ENCODE peak calls at places on chromosome 22, in seven cellular contexts. V is K562, W is GM12878, P is SK-N-SH, A is H1, S is HepG2, C is HCT116. X is an unnamed sample.

GRCh38 chr22:27310966-27311665 is 490.4 kb downstream of the MN1 start:
- DNase-seq in V (no peak), W (no peak), P (no peak), A (peak), S (no peak), C (no peak), X (no peak)

GRCh38 chr22:39242389-39242808 is 2.4 kb downstream of the PDGFB start:
- DNase-seq in V (peak), W (no peak), P (peak), A (peak), S (no peak), C (no peak), X (no peak)

GRCh38 chr22:47154621-47155081 is 392.2 kb downstream of the TBC1D22A start:
- DNase-seq in V (no peak), W (no peak), P (peak), A (no peak), S (no peak), C (no peak), X (no peak)

GRCh38 chr22:49373801-49374226 is 453.9 kb downstream of the BRD1 start:
- DNase-seq in V (no peak), W (no peak), P (no peak), A (no peak), S (no peak), C (no peak), X (no peak)

GRCh38 chr22:41548830-41549211 is 4.6 kb upstream of the POLR3H start:
- DNase-seq in V (no peak), W (no peak), P (no peak), A (no peak), S (no peak), C (no peak), X (no peak)

GRCh38 chr22:49962751-49963646 is 2.4 kb downstream of the PIM3 start:
- DNase-seq in V (no peak), W (no peak), P (no peak), A (no peak), S (no peak), C (no peak), X (no peak)

GRCh38 chr22:50227588-50228215 is 17.1 kb downstream of the TUBGCP6 start:
- DNase-seq in V (no peak), W (no peak), P (no peak), A (no peak), S (no peak), C (no peak), X (no peak)

GRCh38 chr22:39277135-39277607 is 32.4 kb upstream of the PDGFB start:
- DNase-seq in V (no peak), W (no peak), P (no peak), A (no peak), S (no peak), C (no peak), X (no peak)

GRCh38 chr22:47125603-47126002 is 363.2 kb downstream of the TBC1D22A start:
- DNase-seq in V (peak), W (no peak), P (no peak), A (no peak), S (no peak), C (peak), X (no peak)

GRCh38 chr22:49091451-49091850 is 736.2 kb downstream of the BRD1 start:
- DNase-seq in V (no peak), W (no peak), P (no peak), A (no peak), S (no peak), C (no peak), X (no peak)

GRCh38 chr22:26617251-26618199 is at the start of gene CRYBB1:
- DNase-seq in V (peak), W (no peak), P (peak), A (peak), S (no peak), C (no peak), X (no peak)

GRCh38 chr22:41517172-41518047 is 26.9 kb downstream of the POLR3H start:
- DNase-seq in V (peak), W (no peak), P (peak), A (peak), S (peak), C (no peak), X (peak)

GRCh38 chr22:48098936-48099245 is 1336.4 kb downstream of the TBC1D22A start:
- DNase-seq in V (no peak), W (no peak), P (no peak), A (no peak), S (no peak), C (no peak), X (no peak)

GRCh38 chr22:49930596-49931412 is 12.4 kb downstream of the CRELD2 start:
- DNase-seq in V (peak), W (peak), P (peak), A (no peak), S (peak), C (peak), X (peak)

GRCh38 chr22:30356392-30357230 is at the start of the genes CCDC157 and SF3A1:
- DNase-seq in V (peak), W (peak), P (peak), A (peak), S (peak), C (peak), X (peak)

GRCh38 chr22:28442951-28443876 is 236.4 kb downstream of the TTC28 start:
- DNase-seq in V (no peak), W (no peak), P (peak), A (peak), S (peak), C (no peak), X (no peak)

GRCh38 chr22:19105456-19105855 is 16.8 kb downstream of the DGCR2 start:
- DNase-seq in V (no peak), W (no peak), P (no peak), A (no peak), S (no peak), C (no peak), X (no peak)

GRCh38 chr22:30116362-30117117 is 36.3 kb downstream of the HORMAD2 start:
- DNase-seq in V (no peak), W (no peak), P (no peak), A (no peak), S (peak), C (no peak), X (no peak)

GRCh38 chr22:36383110-36383581 is 4.6 kb downstream of the MYH9 start:
- DNase-seq in V (peak), W (peak), P (no peak), A (no peak), S (no peak), C (no peak), X (no peak)

GRCh38 chr22:39939830-39940229 is 20.4 kb upstream of the TMA7B start:
- DNase-seq in V (no peak), W (no peak), P (no peak), A (no peak), S (no peak), C (no peak), X (no peak)

GRCh38 chr22:48396785-48397530 is 1430.7 kb downstream of the BRD1 start:
- DNase-seq in V (no peak), W (no peak), P (no peak), A (peak), S (peak), C (no peak), X (no peak)

GRCh38 chr22:49789289-49790141 is 38.2 kb downstream of the BRD1 start:
- DNase-seq in V (no peak), W (no peak), P (peak), A (no peak), S (peak), C (no peak), X (no peak)

GRCh38 chr22:50306753-50307749 is at the start of gene PLXNB2:
- DNase-seq in V (peak), W (no peak), P (peak), A (peak), S (peak), C (peak), X (no peak)

GRCh38 chr22:48949375-48950149 is 878.1 kb downstream of the BRD1 start:
- DNase-seq in V (no peak), W (no peak), P (no peak), A (peak), S (no peak), C (no peak), X (no peak)

GRCh38 chr22:20239951-20240773 is 28.0 kb downstream of the RTN4R start:
- DNase-seq in V (peak), W (no peak), P (peak), A (no peak), S (no peak), C (no peak), X (no peak)

GRCh38 chr22:24067587-24068376 is 56.7 kb downstream of the CABIN1 start:
- DNase-seq in V (no peak), W (no peak), P (no peak), A (no peak), S (no peak), C (no peak), X (peak)
- TF ChIP-seq JUND in V (no peak), W (no peak), P (no peak), A (no peak), S (no peak), C (no peak), X (no peak)

DNA sequence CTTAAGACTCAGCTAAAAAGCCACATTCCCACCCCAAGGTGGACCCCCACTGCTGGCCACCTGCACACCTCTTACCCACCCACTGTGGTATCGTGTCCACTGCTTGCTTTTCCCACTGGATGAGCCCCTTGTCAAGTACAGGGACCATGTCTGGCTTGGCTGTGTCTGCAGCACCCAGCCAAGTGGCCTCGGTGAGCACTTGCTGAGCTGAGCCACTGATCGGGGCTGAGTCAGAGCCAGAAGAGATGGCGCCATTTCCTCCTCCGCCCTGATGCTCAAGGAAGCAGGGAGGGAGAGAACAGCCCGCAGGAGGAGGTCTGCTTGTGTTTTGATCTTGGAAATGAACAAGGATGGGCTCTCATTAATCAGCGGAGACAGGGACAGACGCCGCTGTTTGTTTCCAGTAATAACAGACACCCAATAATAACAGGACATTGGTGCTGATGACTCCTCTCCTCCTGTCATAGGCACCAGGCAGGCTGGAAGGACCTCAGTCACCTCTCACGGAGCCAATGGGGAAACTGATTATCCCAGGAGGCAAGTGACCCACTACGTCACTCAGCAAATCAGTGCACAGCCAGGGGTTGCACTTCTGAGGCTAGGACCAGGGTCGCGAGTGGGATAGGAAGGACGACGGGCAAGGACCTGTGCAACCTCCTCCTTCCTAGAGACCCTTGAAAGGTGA is 85.2 kb upstream of the RTL6 start:
- DNase-seq in V (no peak), W (no peak), P (no peak), A (no peak), S (no peak), C (no peak), X (no peak)
- TF ChIP-seq JUND in V (no peak), W (no peak), P (no peak), A (no peak), S (no peak), C (no peak), X (no peak)

GRCh38 chr22:31635638-31636306 is 26.2 kb downstream of the PISD start:
- DNase-seq in V (no peak), W (no peak), P (no peak), A (no peak), S (no peak), C (no peak), X (no peak)
- TF ChIP-seq JUND in V (no peak), W (no peak), P (no peak), A (no peak), S (no peak), C (no peak), X (no peak)

GRCh38 chr22:38226853-38227649 is 25.3 kb downstream of the MAFF start:
- DNase-seq in V (no peak), W (no peak), P (no peak), A (no peak), S (no peak), C (no peak), X (no peak)

GRCh38 chr22:38230108-38230825 is 28.5 kb downstream of the MAFF start:
- DNase-seq in V (peak), W (no peak), P (no peak), A (no peak), S (peak), C (no peak), X (no peak)

GRCh38 chr22:38230916-38231315 is 29.1 kb downstream of the MAFF start:
- DNase-seq in V (no peak), W (no peak), P (no peak), A (no peak), S (no peak), C (no peak), X (no peak)

GRCh38 chr22:38228326-38228872 is 26.6 kb downstream of the MAFF start:
- DNase-seq in V (no peak), W (no peak), P (no peak), A (no peak), S (no peak), C (no peak), X (no peak)

DNA sequence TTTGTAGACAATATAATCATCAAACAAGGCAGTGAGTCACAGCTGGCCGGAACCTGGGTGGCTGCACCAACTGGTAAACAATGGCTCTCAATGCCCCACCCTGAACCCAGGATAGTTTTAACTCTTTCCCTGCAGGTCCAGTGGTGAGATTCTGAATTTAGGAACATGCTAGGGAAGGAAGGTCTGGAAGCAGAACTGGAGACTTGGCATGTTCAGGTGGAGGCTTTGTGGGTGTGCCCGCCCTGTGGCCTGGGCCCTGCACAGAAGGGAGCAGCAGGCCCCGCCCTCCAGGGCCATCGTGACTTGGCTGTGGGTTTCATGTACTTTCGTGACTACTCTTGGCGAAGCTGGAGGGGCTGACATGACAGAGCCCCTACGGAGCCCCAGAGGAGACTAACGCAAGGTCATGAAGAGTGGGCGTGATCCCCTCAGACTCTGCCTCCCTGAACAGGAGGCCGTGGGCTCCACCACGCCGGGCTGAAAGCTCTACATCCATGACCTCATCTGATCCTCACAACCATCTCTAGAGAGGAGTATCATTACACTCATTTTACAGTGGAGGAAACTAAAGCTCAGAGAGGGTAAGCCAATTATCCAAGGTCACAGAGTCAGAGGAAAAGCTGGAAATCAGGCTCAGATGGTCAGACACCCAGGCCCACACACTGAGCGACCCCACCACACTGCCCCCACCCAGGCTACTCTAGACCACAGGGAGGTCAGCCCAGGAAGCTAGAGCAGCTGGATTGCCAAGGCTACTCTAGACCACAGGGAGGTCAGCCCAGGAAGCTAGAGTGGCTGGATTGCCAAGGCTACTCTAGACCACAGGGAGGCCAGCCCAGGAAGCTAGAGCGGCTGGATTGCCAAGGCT is 27.3 kb downstream of the MAFF start:
- DNase-seq in V (no peak), W (no peak), P (no peak), A (no peak), S (peak), C (peak), X (peak)
- TF ChIP-seq JUND in V (no peak), W (no peak), P (no peak), A (no peak), S (no peak), C (peak), X (no peak)

GRCh38 chr22:44574057-44574456 is 76.0 kb upstream of the RTL6 start:
- DNase-seq in V (no peak), W (no peak), P (no peak), A (no peak), S (no peak), C (peak), X (no peak)
- TF ChIP-seq JUND in V (no peak), W (no peak), P (peak), A (no peak), S (no peak), C (no peak), X (no peak)

X was measured in T47D.